ENCODE peak calls at places on chromosomes 7 and 10, in five cellular contexts. One of them, this sample, is unnamed.

GRCh38 chr10:43249962-43250624 is 16.8 kb downstream of the RASGEF1A start:
- DNase-seq in T-cell: no peak
- DNase-seq in stimulated activated CD8-positive, alpha-beta memory T cell treated with anti-CD3 and anti-CD28 coated beads, Interleukin-2, amount 100 ng/mL, for 1 hour: no peak
- DNase-seq in chondrocyte: peak
- DNase-seq in HFFc6: no peak
- DNase-seq in this sample: no peak

GRCh38 chr10:91495402-91495801 is 85.3 kb downstream of the HECTD2 start:
- DNase-seq in T-cell: no peak
- DNase-seq in stimulated activated CD8-positive, alpha-beta memory T cell treated with anti-CD3 and anti-CD28 coated beads, Interleukin-2, amount 100 ng/mL, for 1 hour: no peak
- DNase-seq in chondrocyte: no peak
- DNase-seq in HFFc6: no peak
- DNase-seq in this sample: no peak

GRCh38 chr7:98879198-98879988 is 1.1 kb downstream of the TRRAP start:
- DNase-seq in T-cell: peak
- DNase-seq in stimulated activated CD8-positive, alpha-beta memory T cell treated with anti-CD3 and anti-CD28 coated beads, Interleukin-2, amount 100 ng/mL, for 1 hour: peak
- DNase-seq in chondrocyte: no peak
- DNase-seq in HFFc6: peak
- DNase-seq in this sample: peak

GRCh38 chr10:78320416-78320815 is 286.8 kb downstream of the RPS24 start:
- DNase-seq in T-cell: no peak
- DNase-seq in stimulated activated CD8-positive, alpha-beta memory T cell treated with anti-CD3 and anti-CD28 coated beads, Interleukin-2, amount 100 ng/mL, for 1 hour: no peak
- DNase-seq in chondrocyte: no peak
- DNase-seq in HFFc6: no peak
- DNase-seq in this sample: no peak

GRCh38 chr7:150428671-150429451 is 21.6 kb upstream of the GIMAP8 start:
- DNase-seq in T-cell: no peak
- DNase-seq in stimulated activated CD8-positive, alpha-beta memory T cell treated with anti-CD3 and anti-CD28 coated beads, Interleukin-2, amount 100 ng/mL, for 1 hour: no peak
- DNase-seq in chondrocyte: peak
- DNase-seq in HFFc6: peak
- DNase-seq in this sample: no peak

GRCh38 chr10:75334720-75335119 is 66.8 kb downstream of the ZNF503 start:
- DNase-seq in T-cell: no peak
- DNase-seq in stimulated activated CD8-positive, alpha-beta memory T cell treated with anti-CD3 and anti-CD28 coated beads, Interleukin-2, amount 100 ng/mL, for 1 hour: no peak
- DNase-seq in chondrocyte: no peak
- DNase-seq in HFFc6: no peak
- DNase-seq in this sample: no peak

GRCh38 chr7:387132-388022 is 97.4 kb downstream of the FOXL3 start:
- DNase-seq in T-cell: no peak
- DNase-seq in stimulated activated CD8-positive, alpha-beta memory T cell treated with anti-CD3 and anti-CD28 coated beads, Interleukin-2, amount 100 ng/mL, for 1 hour: no peak
- DNase-seq in chondrocyte: no peak
- DNase-seq in HFFc6: no peak
- DNase-seq in this sample: no peak

GRCh38 chr10:13732485-13732884 is 145.7 kb downstream of the PRPF18 start:
- DNase-seq in T-cell: no peak
- DNase-seq in stimulated activated CD8-positive, alpha-beta memory T cell treated with anti-CD3 and anti-CD28 coated beads, Interleukin-2, amount 100 ng/mL, for 1 hour: no peak
- DNase-seq in chondrocyte: no peak
- DNase-seq in HFFc6: no peak
- DNase-seq in this sample: no peak

GRCh38 chr10:95363303-95363912 is 72.6 kb upstream of the PDLIM1 start:
- DNase-seq in T-cell: peak
- DNase-seq in stimulated activated CD8-positive, alpha-beta memory T cell treated with anti-CD3 and anti-CD28 coated beads, Interleukin-2, amount 100 ng/mL, for 1 hour: no peak
- DNase-seq in chondrocyte: no peak
- DNase-seq in HFFc6: peak
- DNase-seq in this sample: peak

GRCh38 chr7:93392984-93393383 is 160.8 kb downstream of the VPS50 start:
- DNase-seq in T-cell: no peak
- DNase-seq in stimulated activated CD8-positive, alpha-beta memory T cell treated with anti-CD3 and anti-CD28 coated beads, Interleukin-2, amount 100 ng/mL, for 1 hour: no peak
- DNase-seq in chondrocyte: no peak
- DNase-seq in HFFc6: no peak
- DNase-seq in this sample: no peak

GRCh38 chr10:96995851-96996250 is 163.8 kb downstream of the LCOR start:
- DNase-seq in T-cell: no peak
- DNase-seq in stimulated activated CD8-positive, alpha-beta memory T cell treated with anti-CD3 and anti-CD28 coated beads, Interleukin-2, amount 100 ng/mL, for 1 hour: no peak
- DNase-seq in chondrocyte: no peak
- DNase-seq in HFFc6: peak
- DNase-seq in this sample: no peak

GRCh38 chr10:103578782-103579382 is 85.4 kb downstream of the NEURL1 start:
- DNase-seq in T-cell: no peak
- DNase-seq in stimulated activated CD8-positive, alpha-beta memory T cell treated with anti-CD3 and anti-CD28 coated beads, Interleukin-2, amount 100 ng/mL, for 1 hour: no peak
- DNase-seq in chondrocyte: no peak
- DNase-seq in HFFc6: no peak
- DNase-seq in this sample: no peak

GRCh38 chr7:154973381-154973780 is 29.5 kb downstream of the PAXIP1 start:
- DNase-seq in T-cell: no peak
- DNase-seq in stimulated activated CD8-positive, alpha-beta memory T cell treated with anti-CD3 and anti-CD28 coated beads, Interleukin-2, amount 100 ng/mL, for 1 hour: no peak
- DNase-seq in chondrocyte: no peak
- DNase-seq in HFFc6: no peak
- DNase-seq in this sample: no peak

GRCh38 chr10:6144609-6145413 is 56.0 kb downstream of the RBM17 start:
- DNase-seq in T-cell: peak
- DNase-seq in stimulated activated CD8-positive, alpha-beta memory T cell treated with anti-CD3 and anti-CD28 coated beads, Interleukin-2, amount 100 ng/mL, for 1 hour: peak
- DNase-seq in chondrocyte: no peak
- DNase-seq in HFFc6: peak
- DNase-seq in this sample: peak

GRCh38 chr10:23293145-23293724 is 51.4 kb downstream of the C10orf67 start:
- DNase-seq in T-cell: no peak
- DNase-seq in stimulated activated CD8-positive, alpha-beta memory T cell treated with anti-CD3 and anti-CD28 coated beads, Interleukin-2, amount 100 ng/mL, for 1 hour: no peak
- DNase-seq in chondrocyte: no peak
- DNase-seq in HFFc6: peak
- DNase-seq in this sample: peak

GRCh38 chr7:21616796-21617436 is 74.1 kb downstream of the DNAH11 start:
- DNase-seq in T-cell: no peak
- DNase-seq in stimulated activated CD8-positive, alpha-beta memory T cell treated with anti-CD3 and anti-CD28 coated beads, Interleukin-2, amount 100 ng/mL, for 1 hour: no peak
- DNase-seq in chondrocyte: no peak
- DNase-seq in HFFc6: peak
- DNase-seq in this sample: no peak

GRCh38 chr7:70678621-70679251 is 453.2 kb upstream of the GALNT17 start:
- DNase-seq in T-cell: no peak
- DNase-seq in stimulated activated CD8-positive, alpha-beta memory T cell treated with anti-CD3 and anti-CD28 coated beads, Interleukin-2, amount 100 ng/mL, for 1 hour: no peak
- DNase-seq in chondrocyte: no peak
- DNase-seq in HFFc6: no peak
- DNase-seq in this sample: no peak

GRCh38 chr10:3579845-3580244 is 205.2 kb downstream of the KLF6 start:
- DNase-seq in T-cell: no peak
- DNase-seq in stimulated activated CD8-positive, alpha-beta memory T cell treated with anti-CD3 and anti-CD28 coated beads, Interleukin-2, amount 100 ng/mL, for 1 hour: no peak
- DNase-seq in chondrocyte: no peak
- DNase-seq in HFFc6: no peak
- DNase-seq in this sample: no peak

GRCh38 chr7:154503962-154504550 is 451.9 kb downstream of the DPP6 start:
- DNase-seq in T-cell: no peak
- DNase-seq in stimulated activated CD8-positive, alpha-beta memory T cell treated with anti-CD3 and anti-CD28 coated beads, Interleukin-2, amount 100 ng/mL, for 1 hour: no peak
- DNase-seq in chondrocyte: no peak
- DNase-seq in HFFc6: peak
- DNase-seq in this sample: no peak

GRCh38 chr7:48096273-48096672 is 7.2 kb downstream of the UPP1 start:
- DNase-seq in T-cell: no peak
- DNase-seq in stimulated activated CD8-positive, alpha-beta memory T cell treated with anti-CD3 and anti-CD28 coated beads, Interleukin-2, amount 100 ng/mL, for 1 hour: no peak
- DNase-seq in chondrocyte: no peak
- DNase-seq in HFFc6: no peak
- DNase-seq in this sample: no peak

GRCh38 chr7:157279973-157280841 is 56.6 kb upstream of the DNAJB6 start:
- DNase-seq in T-cell: no peak
- DNase-seq in stimulated activated CD8-positive, alpha-beta memory T cell treated with anti-CD3 and anti-CD28 coated beads, Interleukin-2, amount 100 ng/mL, for 1 hour: no peak
- DNase-seq in chondrocyte: peak
- DNase-seq in HFFc6: no peak
- DNase-seq in this sample: no peak

GRCh38 chr7:139124084-139124914 is 14.8 kb upstream of the ZC3HAV1 start:
- DNase-seq in T-cell: no peak
- DNase-seq in stimulated activated CD8-positive, alpha-beta memory T cell treated with anti-CD3 and anti-CD28 coated beads, Interleukin-2, amount 100 ng/mL, for 1 hour: no peak
- DNase-seq in chondrocyte: no peak
- DNase-seq in HFFc6: no peak
- DNase-seq in this sample: no peak

GRCh38 chr10:43160067-43160918 is 22.0 kb downstream of the CSGALNACT2 start:
- DNase-seq in T-cell: no peak
- DNase-seq in stimulated activated CD8-positive, alpha-beta memory T cell treated with anti-CD3 and anti-CD28 coated beads, Interleukin-2, amount 100 ng/mL, for 1 hour: no peak
- DNase-seq in chondrocyte: no peak
- DNase-seq in HFFc6: peak
- DNase-seq in this sample: no peak

GRCh38 chr10:4763960-4764428 is 62.0 kb upstream of the AKR1E2 start:
- DNase-seq in T-cell: no peak
- DNase-seq in stimulated activated CD8-positive, alpha-beta memory T cell treated with anti-CD3 and anti-CD28 coated beads, Interleukin-2, amount 100 ng/mL, for 1 hour: no peak
- DNase-seq in chondrocyte: no peak
- DNase-seq in HFFc6: peak
- DNase-seq in this sample: no peak

GRCh38 chr10:102812213-102812876 is 24.9 kb downstream of the CYP17A1 start:
- DNase-seq in T-cell: no peak
- DNase-seq in stimulated activated CD8-positive, alpha-beta memory T cell treated with anti-CD3 and anti-CD28 coated beads, Interleukin-2, amount 100 ng/mL, for 1 hour: no peak
- DNase-seq in chondrocyte: no peak
- DNase-seq in HFFc6: no peak
- DNase-seq in this sample: no peak

GRCh38 chr10:100981178-100981710 is 6.1 kb downstream of the MRPL43 start:
- DNase-seq in T-cell: no peak
- DNase-seq in stimulated activated CD8-positive, alpha-beta memory T cell treated with anti-CD3 and anti-CD28 coated beads, Interleukin-2, amount 100 ng/mL, for 1 hour: no peak
- DNase-seq in chondrocyte: no peak
- DNase-seq in HFFc6: no peak
- DNase-seq in this sample: no peak

GRCh38 chr7:83021032-83021431 is 141.7 kb downstream of the PCLO start:
- DNase-seq in T-cell: no peak
- DNase-seq in stimulated activated CD8-positive, alpha-beta memory T cell treated with anti-CD3 and anti-CD28 coated beads, Interleukin-2, amount 100 ng/mL, for 1 hour: no peak
- DNase-seq in chondrocyte: no peak
- DNase-seq in HFFc6: no peak
- DNase-seq in this sample: no peak

GRCh38 chr10:69899727-69900595 is 98.3 kb downstream of the COL13A1 start:
- DNase-seq in T-cell: no peak
- DNase-seq in stimulated activated CD8-positive, alpha-beta memory T cell treated with anti-CD3 and anti-CD28 coated beads, Interleukin-2, amount 100 ng/mL, for 1 hour: no peak
- DNase-seq in chondrocyte: no peak
- DNase-seq in HFFc6: no peak
- DNase-seq in this sample: no peak

GRCh38 chr7:7569113-7569527 is 2.4 kb downstream of the MIOS start:
- DNase-seq in T-cell: no peak
- DNase-seq in stimulated activated CD8-positive, alpha-beta memory T cell treated with anti-CD3 and anti-CD28 coated beads, Interleukin-2, amount 100 ng/mL, for 1 hour: no peak
- DNase-seq in chondrocyte: no peak
- DNase-seq in HFFc6: no peak
- DNase-seq in this sample: peak

GRCh38 chr10:123275183-123275549 is 121.0 kb downstream of the BUB3 start:
- DNase-seq in T-cell: no peak
- DNase-seq in stimulated activated CD8-positive, alpha-beta memory T cell treated with anti-CD3 and anti-CD28 coated beads, Interleukin-2, amount 100 ng/mL, for 1 hour: no peak
- DNase-seq in chondrocyte: no peak
- DNase-seq in HFFc6: no peak
- DNase-seq in this sample: no peak

GRCh38 chr7:81626008-81626407 is 143.8 kb downstream of the HGF start:
- DNase-seq in T-cell: no peak
- DNase-seq in stimulated activated CD8-positive, alpha-beta memory T cell treated with anti-CD3 and anti-CD28 coated beads, Interleukin-2, amount 100 ng/mL, for 1 hour: no peak
- DNase-seq in chondrocyte: no peak
- DNase-seq in HFFc6: no peak
- DNase-seq in this sample: no peak

GRCh38 chr7:139813689-139814088 is 15.4 kb upstream of the TBXAS1 start:
- DNase-seq in T-cell: no peak
- DNase-seq in stimulated activated CD8-positive, alpha-beta memory T cell treated with anti-CD3 and anti-CD28 coated beads, Interleukin-2, amount 100 ng/mL, for 1 hour: no peak
- DNase-seq in chondrocyte: no peak
- DNase-seq in HFFc6: no peak
- DNase-seq in this sample: no peak

GRCh38 chr10:80372675-80373074 is 16.1 kb downstream of the DYDC2 start:
- DNase-seq in T-cell: no peak
- DNase-seq in stimulated activated CD8-positive, alpha-beta memory T cell treated with anti-CD3 and anti-CD28 coated beads, Interleukin-2, amount 100 ng/mL, for 1 hour: no peak
- DNase-seq in chondrocyte: no peak
- DNase-seq in HFFc6: no peak
- DNase-seq in this sample: no peak

GRCh38 chr7:120770206-120770605 is 87.7 kb downstream of the TSPAN12 start:
- DNase-seq in T-cell: no peak
- DNase-seq in stimulated activated CD8-positive, alpha-beta memory T cell treated with anti-CD3 and anti-CD28 coated beads, Interleukin-2, amount 100 ng/mL, for 1 hour: no peak
- DNase-seq in chondrocyte: no peak
- DNase-seq in HFFc6: no peak
- DNase-seq in this sample: no peak

This sample was measured in central memory CD4-positive, alpha-beta T cell.